ENCODE peak calls at places on chromosomes 5 and 9, in seven cellular contexts. V is A549, P is A673, O is astrocyte of the spinal cord, N is pancreas, Q is Panc1, U is AG09309. M is an unnamed sample.

GRCh38 chr5:43033845-43034590 is 6.1 kb downstream of the ANXA2R start:
- DNase-seq in V (no peak), P (no peak), O (peak; percentile 56), N (no peak), Q (no peak), U (no peak), M (no peak)

GRCh38 chr9:72753261-72753893 is 199.5 kb downstream of the ALDH1A1 start:
- DNase-seq in V (peak; percentile 13), P (peak; percentile 5), O (peak; percentile 33), N (no peak), Q (peak; percentile 7), U (no peak), M (no peak)

GRCh38 chr5:67989457-67989856 is 226.1 kb upstream of the PIK3R1 start:
- DNase-seq in V (no peak), P (peak; percentile 15), O (peak; percentile 40), N (no peak), Q (no peak), U (peak; percentile 40), M (no peak)

GRCh38 chr5:144336619-144337018 is 165.9 kb downstream of the KCTD16 start:
- DNase-seq in V (no peak), P (no peak), O (no peak), N (no peak), Q (no peak), U (no peak), M (no peak)

GRCh38 chr5:78549043-78549442 is 99.5 kb downstream of the LHFPL2 start:
- DNase-seq in V (no peak), P (no peak), O (no peak), N (no peak), Q (no peak), U (no peak), M (no peak)

GRCh38 chr9:134463293-134463692 is 137.0 kb downstream of the RXRA start:
- DNase-seq in V (no peak), P (no peak), O (no peak), N (no peak), Q (no peak), U (no peak), M (no peak)

GRCh38 chr9:86257406-86257805 is 2.1 kb downstream of the C9orf153 start:
- DNase-seq in V (no peak), P (no peak), O (no peak), N (no peak), Q (no peak), U (no peak), M (no peak)

GRCh38 chr9:70043689-70044449 is at the start of gene MAMDC2:
- DNase-seq in V (no peak), P (no peak), O (peak; percentile 49), N (peak; percentile 38), Q (no peak), U (no peak), M (no peak)

GRCh38 chr9:8858250-8859161 is 1058.9 kb upstream of the DMAC1 start:
- DNase-seq in V (no peak), P (no peak), O (no peak), N (no peak), Q (no peak), U (no peak), M (peak; percentile 10)

GRCh38 chr9:14670718-14671117 is 22.5 kb downstream of the ZDHHC21 start:
- DNase-seq in V (no peak), P (no peak), O (peak; percentile 44), N (no peak), Q (no peak), U (no peak), M (no peak)

GRCh38 chr9:123771690-123772089 is 158.2 kb downstream of the DENND1A start:
- DNase-seq in V (no peak), P (no peak), O (no peak), N (no peak), Q (no peak), U (no peak), M (no peak)

GRCh38 chr5:153276151-153276550 is 214.3 kb upstream of the GRIA1 start:
- DNase-seq in V (no peak), P (peak; percentile 62), O (peak; percentile 13), N (no peak), Q (no peak), U (no peak), M (peak; percentile 8)

GRCh38 chr5:93099902-93100347 is 481.1 kb downstream of the NR2F1-AS1 start:
- DNase-seq in V (no peak), P (no peak), O (no peak), N (no peak), Q (no peak), U (no peak), M (no peak)

GRCh38 chr9:107158321-107158720 is 124.8 kb upstream of the RAD23B start:
- DNase-seq in V (peak; percentile 40), P (peak; percentile 34), O (peak; percentile 49), N (no peak), Q (no peak), U (no peak), M (no peak)

GRCh38 chr5:109907751-109908150 is 218.0 kb downstream of the MAN2A1 start:
- DNase-seq in V (no peak), P (peak; percentile 10), O (peak; percentile 64), N (no peak), Q (no peak), U (peak; percentile 69), M (no peak)

GRCh38 chr5:160169326-160169725 is 50.1 kb upstream of the PWWP2A start:
- DNase-seq in V (no peak), P (peak; percentile 60), O (peak; percentile 80), N (no peak), Q (no peak), U (peak; percentile 84), M (no peak)

GRCh38 chr9:117430813-117431212 is 16.0 kb upstream of the ASTN2 start:
- DNase-seq in V (no peak), P (no peak), O (no peak), N (no peak), Q (no peak), U (no peak), M (no peak)

GRCh38 chr9:131593936-131594665 is 48.8 kb downstream of the PRRT1B start:
- DNase-seq in V (no peak), P (no peak), O (no peak), N (no peak), Q (no peak), U (no peak), M (no peak)

GRCh38 chr5:197892-198489 is 6.7 kb downstream of the LRRC14B start:
- DNase-seq in V (no peak), P (no peak), O (no peak), N (no peak), Q (no peak), U (no peak), M (no peak)

GRCh38 chr9:90608141-90608540 is 34.5 kb downstream of the DIRAS2 start:
- DNase-seq in V (no peak), P (no peak), O (no peak), N (no peak), Q (no peak), U (no peak), M (no peak)

GRCh38 chr5:124642148-124642547 is 104.3 kb downstream of the ZNF608 start:
- DNase-seq in V (no peak), P (no peak), O (no peak), N (no peak), Q (no peak), U (no peak), M (no peak)

DNA sequence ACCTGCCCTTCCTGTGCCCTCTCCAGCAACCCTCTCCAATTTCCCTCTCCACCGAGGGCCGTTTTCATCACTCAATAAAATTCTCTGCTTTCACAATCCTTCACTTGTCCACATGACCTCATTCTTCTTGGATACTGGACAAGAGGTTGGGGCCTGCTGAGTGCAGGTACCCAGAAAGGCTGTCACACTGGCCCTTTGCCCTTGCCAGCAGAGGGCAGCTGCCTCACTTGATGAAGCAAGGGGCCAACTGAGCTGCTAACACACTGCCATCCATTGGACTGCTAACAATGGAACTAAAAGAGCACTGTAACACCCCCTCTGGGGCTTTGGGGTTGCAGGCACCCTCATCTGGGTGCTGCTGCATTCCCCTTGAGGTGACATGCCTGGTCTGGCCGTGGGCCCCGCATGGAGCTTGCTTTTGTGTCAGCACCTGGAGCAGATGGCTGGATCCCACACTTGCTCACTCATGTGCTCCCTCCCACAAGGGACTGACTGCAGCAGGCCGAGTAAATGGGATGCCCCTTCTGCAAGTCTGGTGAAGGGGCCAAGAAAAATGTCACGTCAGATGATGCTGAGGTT is 308.1 kb upstream of the ADCY2 start:
- DNase-seq in V (no peak), P (no peak), O (no peak), N (no peak), Q (no peak), U (no peak), M (no peak)
- TF ChIP-seq CTCF in V (no peak), P (no peak), O (no peak), N (no peak), Q (no peak), U (no peak), M (no peak)

GRCh38 chr5:10652606-10653005 is 88.7 kb downstream of the ANKRD33B start:
- DNase-seq in V (no peak), P (no peak), O (no peak), N (no peak), Q (no peak), U (no peak), M (no peak)
- TF ChIP-seq CTCF in V (no peak), P (no peak), O (no peak), N (no peak), Q (no peak), U (no peak), M (no peak)

GRCh38 chr5:177302354-177303110 is 987 bp downstream of the RAB24 start:
- DNase-seq in V (no peak), P (no peak), O (no peak), N (peak; percentile 57), Q (no peak), U (no peak), M (no peak)

GRCh38 chr5:177301503-177302165 is 1.9 kb downstream of the RAB24 start:
- DNase-seq in V (no peak), P (no peak), O (no peak), N (peak; percentile 96), Q (no peak), U (no peak), M (no peak)

GRCh38 chr5:177300971-177301370 is 2.5 kb downstream of the RAB24 start:
- DNase-seq in V (no peak), P (no peak), O (no peak), N (no peak), Q (no peak), U (no peak), M (no peak)

GRCh38 chr5:177299711-177300110 is 3.8 kb downstream of the RAB24 start:
- DNase-seq in V (no peak), P (no peak), O (no peak), N (no peak), Q (no peak), U (no peak), M (no peak)

DNA sequence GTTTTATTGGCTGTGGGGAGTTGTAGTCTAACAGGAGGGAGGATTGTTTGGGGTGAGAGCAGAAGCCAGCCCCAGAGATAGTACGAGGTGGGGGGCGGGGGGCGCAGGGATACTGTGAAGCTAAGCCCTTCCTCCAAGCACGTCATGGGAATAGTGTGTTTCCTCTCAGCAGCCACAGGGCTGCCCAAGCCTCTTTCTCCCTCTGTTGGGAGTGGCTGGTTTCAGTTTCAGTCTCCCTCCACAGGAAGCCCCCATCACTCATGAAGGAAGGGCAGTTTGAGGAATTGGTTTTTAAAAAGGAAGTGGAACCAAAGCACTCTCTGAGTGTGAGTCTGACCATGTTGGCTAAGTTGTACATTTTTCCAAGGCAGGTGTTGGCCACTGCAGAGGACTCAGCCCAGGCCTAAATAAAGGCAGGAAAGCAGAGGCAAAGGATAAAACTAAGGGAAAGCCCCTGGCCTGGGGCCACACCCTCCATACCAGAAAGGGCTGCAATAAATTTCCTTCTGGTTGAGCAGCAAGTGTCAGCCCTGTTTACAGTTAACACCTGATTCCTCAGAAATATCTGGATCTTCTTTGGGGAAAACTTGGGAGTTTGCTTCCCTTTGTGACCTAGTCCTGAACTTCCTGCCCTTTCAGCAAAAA is 3.2 kb downstream of the RAB24 start:
- DNase-seq in V (no peak), P (peak; percentile 70), O (peak; percentile 82), N (no peak), Q (no peak), U (no peak), M (peak; percentile 58)
- TF ChIP-seq CTCF in V (no peak), P (no peak), O (peak; percentile 44), N (no peak), Q (no peak), U (no peak), M (no peak)

GRCh38 chr9:33633621-33634020 is 109.6 kb downstream of the ANKRD18B start:
- DNase-seq in V (no peak), P (no peak), O (no peak), N (no peak), Q (no peak), U (no peak), M (no peak)
- TF ChIP-seq CTCF in V (no peak), P (no peak), O (no peak), N (no peak), Q (no peak), U (no peak), M (no peak)

M was measured in GM10248.